ENCODE peak calls at places on chromosomes 12 and 14, in eight cellular contexts. U is cardiac muscle cell, I is upper lobe of right lung, A is suprapubic skin, O is PC-3, K is SK-N-SH, B is uterus, H is sigmoid colon. L is an unnamed sample.

GRCh38 chr12:211142-211465 is 2.9 kb downstream of the SLC6A12 start:
- DNase-seq in A (no peak), O (no peak), U (no peak), B (no peak), H (no peak), K (no peak), I (no peak), L (no peak)

GRCh38 chr12:110582286-110583136 is 607 bp downstream of the PPTC7 start:
- DNase-seq in O (peak; percentile 56), I (peak; percentile 87), K (peak; percentile 84), A (peak; percentile 87), B (peak; percentile 57), U (peak; percentile 64), H (peak; percentile 82), L (peak; percentile 78)

GRCh38 chr12:110794623-110795280 is 52.0 kb upstream of the CCDC63 start:
- DNase-seq in H (peak; percentile 84), K (peak; percentile 39), I (no peak), U (no peak), O (no peak), A (peak; percentile 64), B (peak; percentile 18), L (no peak)

GRCh38 chr12:69284131-69284530 is 44.8 kb downstream of the CPSF6 start:
- DNase-seq in U (peak; percentile 81), B (peak; percentile 62), O (peak; percentile 81), A (peak; percentile 82), H (peak; percentile 88), I (peak; percentile 87), K (peak; percentile 74), L (no peak)

GRCh38 chr14:51575225-51576111 is 76.2 kb upstream of the FRMD6 start:
- DNase-seq in I (no peak), B (no peak), O (no peak), H (no peak), U (no peak), K (no peak), A (no peak), L (no peak)

GRCh38 chr12:77294016-77294415 is 228.6 kb upstream of the E2F7 start:
- DNase-seq in H (no peak), O (peak; percentile 65), U (no peak), I (no peak), A (no peak), B (no peak), K (no peak), L (no peak)

GRCh38 chr12:124796303-124796957 is 67.2 kb downstream of the SCARB1 start:
- DNase-seq in O (no peak), A (no peak), H (no peak), U (no peak), I (no peak), K (no peak), B (no peak), L (no peak)

GRCh38 chr14:104657114-104657524 is 32.3 kb upstream of the INF2 start:
- DNase-seq in O (no peak), B (no peak), U (no peak), H (no peak), I (peak; percentile 67), K (peak; percentile 30), A (no peak), L (no peak)

GRCh38 chr12:8648598-8649205 is 13.9 kb downstream of the MFAP5 start:
- DNase-seq in I (no peak), O (no peak), B (no peak), K (no peak), U (no peak), A (no peak), H (no peak), L (no peak)

GRCh38 chr12:47602949-47603558 is 102.8 kb downstream of the RPAP3 start:
- DNase-seq in K (no peak), I (no peak), O (no peak), U (no peak), A (no peak), H (no peak), B (no peak), L (no peak)

GRCh38 chr12:49284672-49285071 is 10.3 kb upstream of the PRPH start:
- DNase-seq in U (no peak), I (peak; percentile 1), B (no peak), K (no peak), O (no peak), H (no peak), A (no peak), L (no peak)

GRCh38 chr12:27535318-27535717 is 11.3 kb downstream of the PPFIBP1 start:
- DNase-seq in U (no peak), K (no peak), H (no peak), I (no peak), A (no peak), B (no peak), O (no peak), L (no peak)

GRCh38 chr12:12191008-12191407 is 75.8 kb downstream of the LRP6 start:
- DNase-seq in U (no peak), K (no peak), A (no peak), I (no peak), B (no peak), H (no peak), O (no peak), L (no peak)

GRCh38 chr12:12195516-12195915 is 71.3 kb downstream of the LRP6 start:
- DNase-seq in H (no peak), A (no peak), U (no peak), O (no peak), K (no peak), B (no peak), I (no peak), L (no peak)

GRCh38 chr12:12198124-12198523 is 68.7 kb downstream of the LRP6 start:
- DNase-seq in I (no peak), H (no peak), U (no peak), O (no peak), K (no peak), A (no peak), B (no peak), L (no peak)

GRCh38 chr12:12197128-12197527 is 69.7 kb downstream of the LRP6 start:
- DNase-seq in H (no peak), K (no peak), O (no peak), B (no peak), A (no peak), U (no peak), I (no peak), L (no peak)

GRCh38 chr12:12194206-12194605 is 72.6 kb downstream of the LRP6 start:
- DNase-seq in A (no peak), O (peak; percentile 64), H (no peak), U (no peak), I (no peak), B (no peak), K (no peak), L (no peak)
- H3K4me3 ChIP-seq in A (no peak overlapping the region), O (no peak overlapping the region), H (no peak overlapping the region), U (no peak overlapping the region), I (no peak overlapping the region), B (no peak overlapping the region), K (no peak overlapping the region), L (no peak overlapping the region)

DNA sequence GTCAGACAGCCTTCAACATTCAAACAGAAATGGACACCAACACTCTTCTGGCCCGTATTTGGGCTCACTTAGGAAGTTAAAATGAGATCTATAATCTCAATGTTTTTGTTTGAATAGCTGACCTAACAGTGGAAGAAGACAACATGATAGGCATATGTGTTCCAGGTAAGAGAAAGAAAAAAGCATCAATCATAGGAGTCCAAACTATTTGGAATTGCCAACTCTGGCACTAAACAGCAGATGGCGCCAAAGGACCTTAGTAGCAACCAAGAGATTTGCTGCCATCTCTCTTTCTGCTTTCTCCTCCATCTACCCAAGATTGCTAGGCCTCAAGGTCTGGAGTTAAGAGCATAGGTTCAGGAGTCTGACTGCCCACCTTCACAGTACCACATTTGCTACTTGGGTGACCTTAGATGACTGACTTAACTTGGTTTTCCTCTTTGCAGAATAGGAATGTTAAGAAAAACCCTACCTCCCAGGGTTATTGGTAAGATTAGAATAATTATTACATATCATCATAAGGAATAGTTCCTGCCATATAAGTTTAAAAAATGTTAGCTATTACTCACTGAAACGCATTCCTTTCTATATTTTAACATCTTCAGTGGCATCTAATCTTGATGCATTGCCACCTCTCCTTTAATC is 30.2 kb downstream of the PEX5 start:
- DNase-seq in B (peak; percentile 61), K (peak; percentile 52), U (peak; percentile 89), O (peak; percentile 74), I (no peak), H (peak; percentile 77), A (peak; percentile 74), L (peak; percentile 47)
- TF ChIP-seq CTCF in B (peak; percentile 84), K (peak; percentile 89), U (peak; percentile 90), O (peak; percentile 88), I (peak; percentile 90), H (peak; percentile 82), A (peak; percentile 66), L (peak; percentile 84)

GRCh38 chr12:12898911-12899511 is 7.6 kb downstream of the GPRC5A start:
- DNase-seq in U (no peak), B (no peak), A (no peak), K (no peak), H (no peak), I (no peak), O (no peak), L (no peak)

GRCh38 chr12:12901158-12901791 is 9.9 kb downstream of the GPRC5A start:
- DNase-seq in A (peak; percentile 82), U (no peak), B (peak; percentile 91), K (no peak), O (peak; percentile 80), H (peak; percentile 85), I (no peak), L (no peak)

GRCh38 chr12:12898136-12898712 is 6.9 kb downstream of the GPRC5A start:
- DNase-seq in H (no peak), U (no peak), K (no peak), I (no peak), B (no peak), O (no peak), A (no peak), L (no peak)

GRCh38 chr12:12900786-12901157 is 9.4 kb downstream of the GPRC5A start:
- DNase-seq in B (no peak), U (no peak), I (no peak), O (no peak), H (no peak), A (no peak), K (no peak), L (no peak)

GRCh38 chr12:12899530-12900380 is 8.4 kb downstream of the GPRC5A start:
- DNase-seq in O (peak; percentile 82), A (peak; percentile 79), I (no peak), B (peak; percentile 88), K (no peak), U (no peak), H (peak; percentile 82), L (no peak)
- H3K27ac ChIP-seq in O (peak overlapping the region; percentile 83), A (peak overlapping the region; percentile 86), I (peak overlapping the region; percentile 32), B (peak overlapping the region; percentile 91), K (peak overlapping the region; percentile 90), U (no peak overlapping the region), H (peak overlapping the region; percentile 61), L (no peak overlapping the region)

GRCh38 chr12:88141425-88141773 is 489 bp downstream of the CEP290 start:
- DNase-seq in B (no peak), A (no peak), I (no peak), H (no peak), U (no peak), O (no peak), K (no peak), L (no peak)

GRCh38 chr12:88141774-88142609 is at the start of the genes CEP290 and TMTC3:
- DNase-seq in K (peak; percentile 84), B (peak; percentile 96), U (peak; percentile 98), H (peak; percentile 97), O (peak; percentile 99), A (peak; percentile 97), I (peak; percentile 96), L (peak; percentile 90)

GRCh38 chr12:88144546-88145468 is 2.7 kb downstream of the TMTC3 start:
- DNase-seq in K (no peak), O (no peak), B (no peak), A (no peak), H (no peak), U (no peak), I (no peak), L (no peak)

GRCh38 chr12:88144037-88144436 is 1.9 kb downstream of the TMTC3 start:
- DNase-seq in A (no peak), B (no peak), I (no peak), O (no peak), U (no peak), H (no peak), K (no peak), L (no peak)

GRCh38 chr12:88142610-88142991 is 494 bp downstream of the TMTC3 start:
- DNase-seq in O (peak; percentile 17), A (peak; percentile 68), K (no peak), I (peak; percentile 67), H (peak; percentile 68), B (peak; percentile 22), U (peak; percentile 20), L (peak; percentile 35)
- H3K4me3 ChIP-seq in O (peak overlapping the region; percentile 89), A (peak overlapping the region; percentile 71), K (peak overlapping the region; percentile 93), I (peak overlapping the region; percentile 81), H (peak overlapping the region; percentile 66), B (peak overlapping the region; percentile 74), U (peak overlapping the region; percentile 81), L (peak overlapping the region; percentile 84)

L was measured in CD8-positive, alpha-beta T cell.